ENCODE peak calls at places on chromosomes 3 and 15, in four cellular contexts. C is BE2C, L is IMR-90, O is Calu3. H is an unnamed sample.

GRCh38 chr15:28086175-28086703 is 12.9 kb downstream of the OCA2 start:
- DNase-seq in C (peak), L (peak), O (peak), H (peak)

GRCh38 chr3:196954832-196955231 is 12.5 kb upstream of the NCBP2 start:
- DNase-seq in C (no peak), L (no peak), O (no peak), H (no peak)

GRCh38 chr3:33883538-33884203 is 85.2 kb downstream of the PDCD6IP start:
- DNase-seq in C (no peak), L (peak), O (peak), H (no peak)

GRCh38 chr3:151283907-151284461 is 5.6 kb upstream of the P2RY14 start:
- DNase-seq in C (no peak), L (peak), O (no peak), H (no peak)

GRCh38 chr3:183220828-183221227 is 32.2 kb upstream of the B3GNT5 start:
- DNase-seq in C (no peak), L (no peak), O (no peak), H (no peak)

GRCh38 chr3:8641472-8641871 is 3.1 kb downstream of the SSUH2 start:
- DNase-seq in C (no peak), L (no peak), O (no peak), H (no peak)

GRCh38 chr15:48582472-48583235 is 62.9 kb downstream of the FBN1 start:
- DNase-seq in C (no peak), L (peak), O (no peak), H (no peak)

GRCh38 chr3:24237971-24238767 is 256.5 kb downstream of the THRB start:
- DNase-seq in C (peak), L (peak), O (peak), H (peak)

GRCh38 chr15:87219650-87220615 is 1036.6 kb downstream of the NTRK3 start:
- DNase-seq in C (no peak), L (no peak), O (no peak), H (no peak)

GRCh38 chr3:123936400-123936799 is 24.6 kb downstream of the CCDC14 start:
- DNase-seq in C (no peak), L (no peak), O (no peak), H (no peak)

GRCh38 chr3:189142527-189142926 is 29.2 kb upstream of the TPRG1 start:
- DNase-seq in C (no peak), L (no peak), O (no peak), H (peak)

GRCh38 chr3:54326951-54327350 is 204.6 kb downstream of the CACNA2D3 start:
- DNase-seq in C (no peak), L (no peak), O (no peak), H (no peak)

GRCh38 chr15:61169904-61170695 is 59.0 kb downstream of the RORA start:
- DNase-seq in C (no peak), L (no peak), O (no peak), H (no peak)

GRCh38 chr3:15744176-15744575 is 53.6 kb downstream of the ANKRD28 start:
- DNase-seq in C (no peak), L (no peak), O (no peak), H (no peak)

GRCh38 chr15:74123131-74123429 is 7.3 kb upstream of the ISLR2 start:
- DNase-seq in C (peak), L (no peak), O (no peak), H (no peak)

GRCh38 chr15:20358066-20358780 is 183.4 kb downstream of the GOLGA6L6 start:
- DNase-seq in C (no peak), L (no peak), O (no peak), H (peak)

GRCh38 chr15:20357139-20358065 is 184.2 kb downstream of the GOLGA6L6 start:
- DNase-seq in C (no peak), L (no peak), O (no peak), H (peak)

GRCh38 chr15:20355256-20355868 is 186.2 kb downstream of the GOLGA6L6 start:
- DNase-seq in C (no peak), L (no peak), O (no peak), H (no peak)

GRCh38 chr15:20358781-20359414 is 182.7 kb downstream of the GOLGA6L6 start:
- DNase-seq in C (no peak), L (no peak), O (no peak), H (no peak)

DNA sequence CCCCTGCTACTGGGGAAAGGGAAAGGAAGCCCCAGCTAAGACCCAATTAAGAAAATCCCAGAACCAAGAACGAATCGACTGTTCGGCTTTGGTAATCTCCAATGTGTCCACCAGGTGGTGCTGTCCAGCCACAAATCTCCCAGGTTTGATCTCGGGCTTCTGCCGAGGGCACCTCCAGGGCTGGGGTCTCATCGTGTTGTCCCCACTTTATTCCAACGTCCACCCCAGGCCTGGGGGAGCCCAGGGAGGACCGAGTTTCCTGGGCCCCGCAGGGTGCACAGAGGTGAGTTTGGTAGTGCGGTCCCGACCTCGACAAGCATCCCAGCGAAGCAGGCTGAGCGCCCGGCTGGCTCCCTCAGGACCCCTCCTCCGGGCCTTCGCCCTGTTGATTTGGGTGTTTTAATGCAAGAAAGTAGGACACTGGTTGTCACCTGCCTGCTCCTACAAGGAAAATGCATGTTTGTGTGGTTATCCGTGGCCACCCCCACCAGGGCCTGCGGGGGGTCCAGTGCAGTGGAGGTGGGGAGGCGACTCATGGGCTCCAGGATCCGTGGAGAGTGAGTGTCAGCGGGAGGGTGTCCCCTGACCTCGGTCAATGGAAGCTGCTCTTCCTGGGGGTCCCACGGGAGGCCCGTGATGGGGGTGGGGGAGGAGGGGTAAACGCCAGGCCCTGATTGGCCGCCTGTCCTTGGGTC is 185.0 kb downstream of the GOLGA6L6 start:
- DNase-seq in C (no peak), L (no peak), O (no peak), H (peak)
- TF ChIP-seq CTCF in C (peak), L (peak), O (no peak), H (peak)

GRCh38 chr15:23003736-23004135 is 23.6 kb upstream of the CYFIP1 start:
- DNase-seq in C (no peak), L (no peak), O (no peak), H (no peak)
- TF ChIP-seq CTCF in C (peak), L (no peak), O (no peak), H (no peak)

GRCh38 chr15:40098489-40099261 is 10.0 kb downstream of the BMF start:
- DNase-seq in C (peak), L (peak), O (peak), H (peak)
- TF ChIP-seq CTCF in C (no peak), L (no peak), O (no peak), H (no peak)

GRCh38 chr3:127822836-127823589 is 698 bp upstream of the MGLL start:
- DNase-seq in C (peak), L (peak), O (peak), H (no peak)
- TF ChIP-seq CTCF in C (no peak), L (peak), O (no peak), H (no peak)

DNA sequence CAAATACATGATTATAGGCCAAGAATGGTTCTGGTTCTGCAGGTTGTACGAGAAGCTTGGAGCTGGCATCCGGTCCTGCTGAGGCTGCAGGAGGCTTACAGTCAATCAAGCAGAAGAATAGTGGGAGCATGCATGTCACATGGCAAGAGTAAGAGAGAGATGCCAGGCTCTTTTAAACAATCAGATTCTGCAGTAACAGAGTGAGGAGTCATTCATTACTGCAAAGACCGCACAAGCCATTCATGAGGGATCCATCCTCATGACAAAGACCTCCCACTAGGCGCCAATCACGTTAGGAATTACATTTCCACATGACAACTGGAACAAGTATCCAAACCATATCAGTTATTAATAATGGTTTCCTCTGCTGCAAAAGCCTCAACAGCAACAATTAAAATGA is 536.8 kb downstream of the CADM2 start:
- DNase-seq in C (no peak), L (no peak), O (no peak), H (no peak)
- TF ChIP-seq CTCF in C (no peak), L (no peak), O (no peak), H (no peak)

GRCh38 chr15:94780108-94780507 is 548.7 kb downstream of the MCTP2 start:
- DNase-seq in C (no peak), L (no peak), O (no peak), H (no peak)

DNA sequence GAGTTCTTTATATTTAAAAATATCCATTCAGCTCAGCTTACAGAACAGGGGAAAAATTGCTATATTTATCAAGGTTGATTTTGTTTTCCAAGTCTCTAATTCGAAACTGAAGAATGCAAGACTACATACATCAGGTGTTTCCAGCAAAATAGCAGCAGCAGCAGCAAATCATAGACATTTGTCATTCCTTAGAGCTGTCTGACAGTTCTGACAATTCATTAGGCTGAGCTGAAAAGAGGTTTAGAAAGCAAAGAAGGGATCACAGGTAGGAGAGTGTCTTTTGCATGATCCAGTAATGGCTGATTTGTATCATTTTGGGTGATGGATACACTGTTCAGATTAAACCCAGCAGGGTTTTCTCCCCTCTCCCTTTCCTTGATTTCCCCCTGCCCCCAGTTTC is 545.7 kb downstream of the MCTP2 start:
- DNase-seq in C (no peak), L (no peak), O (no peak), H (no peak)
- TF ChIP-seq CTCF in C (no peak), L (no peak), O (no peak), H (no peak)

GRCh38 chr3:31908391-31909097 is 72.5 kb downstream of the OSBPL10 start:
- DNase-seq in C (no peak), L (peak), O (peak), H (no peak)
- TF ChIP-seq CTCF in C (no peak), L (no peak), O (no peak), H (no peak)

GRCh38 chr3:43217633-43218032 is 68.7 kb upstream of the SNRK start:
- DNase-seq in C (no peak), L (peak), O (no peak), H (no peak)

GRCh38 chr3:43215138-43215537 is 71.2 kb upstream of the SNRK start:
- DNase-seq in C (no peak), L (no peak), O (no peak), H (no peak)

GRCh38 chr3:43214616-43215015 is 71.7 kb upstream of the SNRK start:
- DNase-seq in C (no peak), L (no peak), O (peak), H (no peak)

GRCh38 chr3:43217206-43217605 is 69.1 kb upstream of the SNRK start:
- DNase-seq in C (no peak), L (no peak), O (no peak), H (no peak)

DNA sequence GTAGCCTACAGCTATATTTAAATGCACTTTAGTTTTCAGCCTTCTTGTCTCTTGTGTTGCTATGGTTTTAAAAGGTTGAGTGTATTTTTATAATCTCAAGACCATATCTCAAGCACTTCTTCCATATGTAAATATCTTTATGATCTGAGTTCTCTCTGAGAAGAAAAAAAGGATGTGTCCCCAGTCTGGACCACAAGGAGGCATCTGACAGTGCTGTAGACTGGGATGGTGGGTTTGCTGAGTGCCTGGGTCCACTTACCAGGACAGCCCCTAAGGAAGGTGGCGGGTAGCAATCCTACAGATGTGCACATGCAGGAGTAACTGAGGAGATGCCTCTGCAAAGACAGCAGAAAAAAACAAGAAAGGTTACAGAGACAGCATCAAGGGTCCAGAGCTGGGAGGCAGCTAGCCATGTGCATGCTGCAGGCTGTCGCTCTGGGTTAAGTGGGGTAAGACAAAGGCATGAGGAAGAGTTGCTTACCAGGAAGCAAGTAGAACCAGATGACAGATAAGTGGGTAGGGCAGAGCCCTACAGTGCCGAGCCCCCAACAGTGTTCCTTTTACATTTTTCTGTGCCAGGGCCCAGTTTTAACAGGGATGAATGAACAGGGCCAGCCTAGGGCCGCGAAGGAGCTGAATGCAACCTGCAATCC is 70.5 kb upstream of the SNRK start:
- DNase-seq in C (no peak), L (no peak), O (peak), H (no peak)
- TF ChIP-seq CTCF in C (peak), L (no peak), O (peak), H (no peak)

GRCh38 chr15:58269455-58270414 is 131.6 kb downstream of the AQP9 start:
- DNase-seq in C (peak), L (peak), O (peak), H (peak)

GRCh38 chr15:58273104-58273503 is 134.9 kb downstream of the AQP9 start:
- DNase-seq in C (no peak), L (no peak), O (no peak), H (no peak)

GRCh38 chr15:58268746-58269145 is 130.6 kb downstream of the AQP9 start:
- DNase-seq in C (no peak), L (no peak), O (no peak), H (no peak)

GRCh38 chr15:58274885-58275284 is 136.7 kb downstream of the AQP9 start:
- DNase-seq in C (no peak), L (no peak), O (peak), H (no peak)

DNA sequence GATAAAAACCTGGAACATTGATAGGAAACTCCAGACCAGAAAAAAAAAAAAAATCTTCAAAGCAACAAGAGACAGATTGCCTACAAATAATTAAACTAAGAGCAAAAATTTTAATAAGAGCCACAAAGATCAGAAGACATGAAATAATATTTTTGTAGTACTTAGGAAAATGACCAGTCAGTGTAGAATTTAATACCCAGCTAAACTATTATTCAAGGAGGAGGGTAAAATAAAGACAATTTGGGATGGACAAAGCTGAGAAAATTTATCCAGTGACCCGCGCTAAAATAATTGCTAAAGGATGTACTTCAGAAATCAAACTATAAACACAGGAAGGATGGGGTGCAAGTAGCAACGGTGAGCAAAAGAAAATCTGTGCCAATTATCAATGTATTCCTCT is 133.2 kb downstream of the AQP9 start:
- DNase-seq in C (no peak), L (no peak), O (no peak), H (no peak)
- TF ChIP-seq CTCF in C (no peak), L (no peak), O (no peak), H (no peak)

DNA sequence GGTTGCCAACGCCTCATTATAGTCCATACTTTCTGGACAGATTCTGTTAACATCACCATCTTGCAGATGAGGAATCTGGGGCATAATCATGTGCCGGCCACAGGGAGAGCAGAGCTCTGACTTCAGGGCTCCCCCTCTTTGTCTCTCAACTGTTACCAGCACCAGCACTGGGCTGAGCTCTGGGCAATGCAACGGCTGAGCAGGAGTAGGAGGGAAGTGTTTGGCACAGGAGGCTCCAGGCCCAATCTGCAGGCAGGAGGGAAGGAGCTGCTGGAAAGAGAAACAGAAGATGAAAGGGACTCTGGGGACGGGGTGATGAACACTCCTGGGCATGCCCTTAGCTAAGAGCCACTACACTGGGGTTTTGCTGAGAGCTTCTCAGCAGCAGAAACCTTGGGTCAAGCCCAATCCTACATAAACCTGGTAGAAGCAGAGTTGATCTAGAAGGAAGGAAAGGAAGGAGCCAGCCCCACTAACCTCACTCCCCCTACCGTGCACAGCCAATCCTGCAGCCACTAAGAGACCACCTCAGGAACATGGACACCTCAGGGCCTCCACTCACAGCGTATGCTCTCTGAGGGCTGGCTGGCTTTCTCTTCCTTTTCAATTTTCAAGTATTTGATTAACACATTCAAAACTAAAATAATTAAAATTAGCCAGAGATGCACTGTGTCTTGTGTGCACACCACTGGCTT is 73.1 kb upstream of the SPATA12 start:
- DNase-seq in C (no peak), L (no peak), O (no peak), H (no peak)
- TF ChIP-seq CTCF in C (peak), L (peak), O (no peak), H (no peak)

H was measured in CD4-positive, alpha-beta T cell.